ENCODE peak calls at places on chromosomes 16 and 17, in seven cellular contexts. N is DND-41, G is AG04450, W is keratinocyte, Q is astrocyte of the cerebellum, P is cardiac fibroblast, C is Peyer's patch. F is an unnamed sample.

GRCh38 chr17:20179031-20179430 is 169.9 kb downstream of the SPECC1 start:
- DNase-seq in P (no peak), N (no peak), W (no peak), G (no peak), Q (no peak), C (no peak), F (no peak)

GRCh38 chr16:86375370-86375769 is 135.0 kb upstream of the FOXF1 start:
- DNase-seq in C (no peak), N (no peak), P (peak; percentile 53), W (no peak), G (peak; percentile 88), Q (no peak), F (no peak)

GRCh38 chr16:75209944-75210343 is 3.0 kb upstream of the CTRB2 start:
- DNase-seq in G (no peak), C (no peak), Q (no peak), P (no peak), N (no peak), W (no peak), F (no peak)

GRCh38 chr16:11743308-11744074 is 834 bp upstream of the TXNDC11 start:
- DNase-seq in W (no peak), Q (no peak), G (no peak), C (no peak), N (peak; percentile 36), P (peak; percentile 76), F (no peak)

GRCh38 chr16:88613293-88613692 is 25.1 kb upstream of the IL17C start:
- DNase-seq in G (no peak), C (no peak), P (no peak), Q (no peak), N (no peak), W (no peak), F (no peak)

GRCh38 chr17:80071116-80071980 is 30.0 kb upstream of the GAA start:
- DNase-seq in Q (peak; percentile 49), P (peak; percentile 80), C (peak; percentile 57), N (no peak), W (no peak), G (no peak), F (no peak)

GRCh38 chr17:40355123-40355803 is 9.3 kb downstream of the GJD3 start:
- DNase-seq in W (no peak), G (no peak), Q (no peak), P (peak; percentile 65), C (peak; percentile 86), N (peak; percentile 74), F (no peak)

GRCh38 chr16:29984764-29985147 is 10.7 kb downstream of the HIRIP3 start:
- DNase-seq in Q (no peak), P (no peak), N (no peak), G (no peak), C (no peak), W (no peak), F (no peak)

GRCh38 chr17:56988901-56989572 is 11.1 kb downstream of the SCPEP1 start:
- DNase-seq in W (no peak), P (no peak), N (no peak), C (no peak), G (no peak), Q (no peak), F (no peak)

GRCh38 chr16:82703156-82703555 is 76.4 kb downstream of the CDH13 start:
- DNase-seq in W (no peak), P (no peak), N (no peak), G (no peak), Q (no peak), C (no peak), F (no peak)

GRCh38 chr16:81123092-81123852 is 27.1 kb upstream of the GCSH start:
- DNase-seq in P (no peak), N (no peak), Q (no peak), W (no peak), C (no peak), G (no peak), F (no peak)

GRCh38 chr17:59842901-59843652 is 49.7 kb downstream of the TUBD1 start:
- DNase-seq in W (peak; percentile 94), C (peak; percentile 73), P (peak; percentile 97), N (no peak), G (peak; percentile 88), Q (peak; percentile 98), F (peak; percentile 89)

GRCh38 chr17:39921323-39921722 is 2.9 kb upstream of the GSDMB start:
- DNase-seq in N (no peak), C (no peak), W (no peak), Q (no peak), G (no peak), P (no peak), F (no peak)

GRCh38 chr17:17098426-17099035 is 56.3 kb downstream of the MPRIP start:
- DNase-seq in G (no peak), N (no peak), W (no peak), C (peak; percentile 41), P (peak; percentile 80), Q (no peak), F (no peak)

GRCh38 chr17:82435601-82436583 is 14.7 kb downstream of the CYBC1 start:
- DNase-seq in Q (no peak), C (no peak), W (no peak), P (no peak), N (no peak), G (no peak), F (no peak)

GRCh38 chr16:19185510-19185851 is 17.4 kb downstream of the SYT17 start:
- DNase-seq in C (no peak), N (no peak), P (no peak), Q (no peak), G (no peak), W (no peak), F (no peak)

DNA sequence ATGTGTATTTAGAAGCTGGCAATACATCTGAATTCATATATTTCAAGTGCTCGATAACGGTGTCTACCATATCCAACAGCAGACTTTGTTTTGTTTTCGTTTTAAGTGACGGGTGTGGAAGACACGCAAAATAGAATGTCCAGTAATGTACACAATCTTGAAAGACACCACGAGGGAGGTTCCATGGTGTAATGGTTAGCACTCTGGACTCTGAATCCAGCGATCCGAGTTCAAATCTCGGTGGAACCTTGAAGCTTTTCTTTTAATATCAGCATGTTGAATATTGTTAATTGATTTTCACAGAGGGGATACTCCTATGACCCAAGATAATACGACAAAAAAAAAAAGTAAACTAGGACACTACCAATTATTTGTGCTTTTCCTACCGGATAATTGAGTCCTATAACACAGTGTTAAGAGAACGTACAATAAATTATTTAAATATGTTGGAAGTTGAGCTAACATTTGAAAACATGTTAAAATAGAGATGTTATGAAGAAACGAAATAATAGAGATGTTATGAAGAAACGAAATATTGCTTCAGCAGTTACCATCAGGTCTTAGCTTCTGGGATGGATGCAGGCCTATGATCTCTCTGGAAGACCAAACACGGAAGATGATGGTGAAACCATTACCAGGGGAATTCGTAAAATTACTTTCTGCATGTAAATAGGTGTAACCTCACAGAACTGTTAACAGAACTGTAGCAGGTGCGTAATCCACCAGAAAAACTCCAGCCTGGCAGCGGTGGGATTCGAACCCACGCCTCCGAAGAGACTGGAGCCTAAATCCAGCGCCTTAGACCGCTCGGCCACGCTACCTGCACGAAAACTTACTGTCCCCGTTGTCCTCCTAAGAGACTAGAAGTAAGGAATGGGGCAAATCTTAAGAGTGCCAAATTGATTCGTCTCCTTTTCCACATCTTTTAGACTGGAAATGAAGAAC is 1.5 kb upstream of the ALOXE3 start:
- DNase-seq in Q (peak; percentile 80), N (peak; percentile 90), W (peak; percentile 93), P (peak; percentile 95), C (peak; percentile 72), G (peak; percentile 83), F (peak; percentile 88)
- H3K4me3 ChIP-seq in Q (peak overlapping the region; percentile 58), N (peak overlapping the region; percentile 83), W (peak overlapping the region; percentile 54), P (peak overlapping the region; percentile 70), C (peak overlapping the region; percentile 59), G (peak overlapping the region; percentile 69), F (peak overlapping the region; percentile 64)

DNA sequence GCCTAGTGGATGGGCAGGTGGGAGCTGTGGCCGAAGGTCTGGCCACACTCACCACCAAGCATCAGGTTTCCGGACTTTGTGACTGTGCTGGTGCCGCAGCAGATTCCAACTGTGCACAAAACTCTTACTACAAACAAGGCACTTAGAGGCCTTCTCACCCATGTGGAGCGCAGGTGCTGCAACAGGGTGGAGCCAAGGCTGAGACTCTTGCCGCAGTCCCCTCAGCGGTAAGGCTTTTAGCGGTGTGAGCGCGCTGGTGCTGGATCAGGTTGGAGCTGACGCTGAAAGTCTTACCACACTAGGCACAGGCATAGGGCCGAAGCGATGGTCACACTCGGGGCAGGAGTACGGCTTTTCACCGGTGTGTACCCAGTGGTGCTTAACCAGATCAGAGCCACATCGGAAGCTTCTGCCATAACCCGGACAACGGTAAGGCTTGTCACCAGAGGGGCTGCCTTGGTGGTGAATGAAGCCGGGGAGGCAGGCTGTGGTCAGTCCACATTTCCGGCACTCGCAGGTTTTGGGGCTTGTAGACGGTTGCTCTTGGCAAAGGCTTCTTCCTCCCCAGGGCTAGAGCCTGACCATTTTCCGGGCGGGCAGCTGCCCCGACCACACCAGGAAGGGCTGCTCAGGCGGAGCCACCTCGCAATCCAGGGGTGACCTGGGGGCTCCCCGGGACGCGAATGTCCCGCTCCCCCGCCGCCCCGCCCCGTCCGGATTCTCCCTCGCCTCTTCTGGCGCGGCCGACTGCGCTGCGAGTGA is 1.0 kb upstream of the ARMC5 start:
- DNase-seq in Q (no peak), N (peak; percentile 79), C (peak; percentile 76), P (peak; percentile 49), W (no peak), G (no peak), F (peak; percentile 71)
- TF ChIP-seq CTCF in Q (peak; percentile 33), N (no peak), C (no peak), P (no peak), W (peak; percentile 35), G (peak; percentile 26), F (no peak)

GRCh38 chr16:53504665-53505064 is 1.7 kb upstream of the AKTIP start:
- DNase-seq in P (peak; percentile 85), C (no peak), W (no peak), G (no peak), Q (no peak), N (no peak), F (no peak)
- H3K4me3 ChIP-seq in P (peak overlapping the region; percentile 55), C (no peak overlapping the region), W (no peak overlapping the region), G (no peak overlapping the region), Q (no peak overlapping the region), N (no peak overlapping the region), F (no peak overlapping the region)

GRCh38 chr17:58278661-58279015 is 2.1 kb downstream of the MPO start:
- DNase-seq in N (no peak), G (no peak), W (no peak), P (peak; percentile 22), C (no peak), Q (no peak), F (no peak)

GRCh38 chr17:58277726-58278595 is 2.8 kb downstream of the MPO start:
- DNase-seq in N (no peak), W (no peak), P (no peak), Q (no peak), C (no peak), G (no peak), F (no peak)

GRCh38 chr17:58276423-58276822 is 4.3 kb downstream of the MPO start:
- DNase-seq in P (no peak), Q (no peak), N (no peak), C (no peak), G (no peak), W (no peak), F (no peak)

GRCh38 chr17:58275417-58275816 is 5.3 kb downstream of the MPO start:
- DNase-seq in C (no peak), Q (no peak), G (no peak), N (no peak), P (no peak), W (no peak), F (no peak)

DNA sequence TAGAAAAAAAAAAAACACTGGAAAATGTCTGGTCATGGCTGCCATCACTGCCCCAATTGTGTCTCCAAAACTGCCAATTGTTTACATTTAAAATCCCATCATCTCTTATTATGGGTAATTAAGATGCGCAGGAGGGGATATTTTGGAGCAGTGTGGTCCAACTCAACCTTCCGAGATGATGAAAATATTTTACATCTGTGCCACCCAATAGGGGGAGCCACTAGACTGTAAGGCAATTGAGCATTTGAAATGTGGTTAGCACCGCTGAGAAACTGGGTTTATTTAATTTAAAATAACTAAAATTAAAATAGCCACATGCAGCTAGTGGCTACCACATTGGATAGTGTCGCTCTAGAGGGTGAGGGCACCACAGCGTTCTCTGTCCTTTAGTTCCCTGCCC is 3.6 kb downstream of the MPO start:
- DNase-seq in G (no peak), W (no peak), P (peak; percentile 15), Q (no peak), N (peak; percentile 35), C (no peak), F (no peak)
- TF ChIP-seq CTCF in G (peak; percentile 37), W (peak; percentile 45), P (peak; percentile 33), Q (peak; percentile 36), N (peak; percentile 63), C (peak; percentile 39), F (peak; percentile 39)

F was measured in HFF-Myc.